ENCODE peak calls at places on chromosomes 4 and X, in seven cellular contexts. L, H, Q, P, E, J and X are unnamed samples.

GRCh38 chr4:128308986-128309385 is 21.4 kb upstream of the PGRMC2 start:
- DNase-seq in Q (no peak), H (no peak), L (no peak), E (no peak), P (no peak), J (peak; percentile 76), X (no peak)

GRCh38 chr4:169147217-169147616 is 123.5 kb downstream of the SH3RF1 start:
- DNase-seq in E (no peak), L (no peak), Q (no peak), J (no peak), H (no peak), P (no peak), X (no peak)

GRCh38 chr4:8315343-8316250 is 46.0 kb downstream of the HTRA3 start:
- DNase-seq in L (peak; percentile 64), Q (peak; percentile 59), E (no peak), P (no peak), H (peak; percentile 84), J (peak; percentile 87), X (no peak)

GRCh38 chrX:115936008-115936407 is 234.5 kb upstream of the AGTR2 start:
- DNase-seq in P (no peak), Q (no peak), J (no peak), L (no peak), H (no peak), E (no peak), X (no peak)

GRCh38 chr4:3451956-3452355 is 10.2 kb downstream of the HGFAC start:
- DNase-seq in J (no peak), L (no peak), H (no peak), Q (peak; percentile 36), E (no peak), P (no peak), X (no peak)

GRCh38 chr4:134201216-134202098 is at the start of gene PABPC4L:
- DNase-seq in H (peak; percentile 80), L (peak; percentile 19), J (peak; percentile 89), P (no peak), E (no peak), Q (peak; percentile 64), X (no peak)

GRCh38 chrX:74422029-74422352 is 698 bp downstream of the SLC16A2 start:
- DNase-seq in J (no peak), L (no peak), E (no peak), P (peak; percentile 4), H (no peak), Q (no peak), X (no peak)

GRCh38 chr4:78923459-78924312 is 15.6 kb downstream of the PAQR3 start:
- DNase-seq in Q (no peak), E (no peak), L (peak; percentile 4), J (no peak), P (peak; percentile 10), H (no peak), X (no peak)

GRCh38 chr4:55949480-55949802 is 696 bp downstream of the CEP135 start:
- DNase-seq in H (no peak), J (no peak), E (no peak), Q (peak; percentile 9), P (no peak), L (no peak), X (no peak)

GRCh38 chr4:76823516-76823915 is 74.4 kb downstream of the SOWAHB start:
- DNase-seq in H (no peak), Q (no peak), E (no peak), L (no peak), J (no peak), P (no peak), X (no peak)

GRCh38 chr4:79823148-79823763 is 249.8 kb downstream of the ANTXR2 start:
- DNase-seq in H (no peak), E (no peak), J (peak; percentile 5), Q (peak; percentile 31), P (no peak), L (no peak), X (no peak)

GRCh38 chr4:147739239-147739823 is 7.4 kb downstream of the ARHGAP10 start:
- DNase-seq in L (no peak), J (peak; percentile 57), P (no peak), Q (no peak), E (no peak), H (no peak), X (no peak)

GRCh38 chr4:111806331-111806730 is 338.9 kb upstream of the FAM241A start:
- DNase-seq in H (no peak), P (peak; percentile 8), E (no peak), L (peak; percentile 23), Q (no peak), J (no peak), X (peak; percentile 9)

GRCh38 chr4:16505726-16506125 is 279.5 kb upstream of the TAPT1 start:
- DNase-seq in P (peak; percentile 9), E (no peak), J (peak; percentile 57), Q (no peak), H (no peak), L (no peak), X (no peak)

GRCh38 chr4:8773124-8773931 is 98.3 kb downstream of the HMX1 start:
- DNase-seq in P (no peak), J (no peak), L (no peak), Q (no peak), E (no peak), H (peak; percentile 69), X (no peak)

GRCh38 chrX:107766470-107767140 is 9.0 kb downstream of the TSC22D3 start:
- DNase-seq in H (no peak), J (peak; percentile 80), Q (no peak), L (no peak), P (peak; percentile 53), E (no peak), X (no peak)

DNA sequence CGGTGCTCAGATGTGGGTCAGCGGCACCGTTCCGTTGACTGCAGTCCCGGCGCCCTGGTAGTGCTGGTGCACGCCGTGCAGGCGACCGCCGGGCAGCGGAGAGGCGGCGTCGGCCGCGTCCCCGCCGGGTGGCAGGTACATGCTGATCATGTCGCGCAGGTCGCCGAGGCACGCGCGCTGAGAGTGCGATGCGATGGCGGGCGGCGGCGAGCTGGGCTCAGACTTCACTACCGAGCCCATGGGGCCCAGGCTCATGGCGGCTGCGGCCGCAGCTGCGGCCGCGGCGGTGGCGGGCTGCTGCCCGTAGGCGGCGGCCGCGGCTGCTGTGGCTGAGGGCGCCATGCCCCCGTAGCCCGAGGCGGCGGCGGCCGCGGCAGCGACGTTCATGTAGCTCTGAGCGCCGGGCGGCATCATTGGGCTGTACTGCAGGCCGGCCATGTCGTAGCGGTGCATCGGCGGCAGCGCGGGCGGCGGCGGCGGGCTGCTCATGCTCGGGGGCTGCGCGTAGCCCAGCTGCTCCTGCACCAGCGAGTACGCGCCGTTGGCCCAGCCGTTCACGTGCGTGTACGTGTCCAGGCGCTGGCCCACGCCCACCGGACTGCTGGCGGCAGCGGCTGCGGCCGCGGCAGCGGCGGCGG is 1.0 kb downstream of the SOX3 start:
- DNase-seq in H (peak; percentile 65), L (no peak), Q (no peak), J (peak; percentile 18), E (no peak), P (no peak), X (no peak)
- TF ChIP-seq CTCF in H (no peak), L (no peak), Q (no peak), J (no peak), E (no peak), P (no peak), X (no peak)

DNA sequence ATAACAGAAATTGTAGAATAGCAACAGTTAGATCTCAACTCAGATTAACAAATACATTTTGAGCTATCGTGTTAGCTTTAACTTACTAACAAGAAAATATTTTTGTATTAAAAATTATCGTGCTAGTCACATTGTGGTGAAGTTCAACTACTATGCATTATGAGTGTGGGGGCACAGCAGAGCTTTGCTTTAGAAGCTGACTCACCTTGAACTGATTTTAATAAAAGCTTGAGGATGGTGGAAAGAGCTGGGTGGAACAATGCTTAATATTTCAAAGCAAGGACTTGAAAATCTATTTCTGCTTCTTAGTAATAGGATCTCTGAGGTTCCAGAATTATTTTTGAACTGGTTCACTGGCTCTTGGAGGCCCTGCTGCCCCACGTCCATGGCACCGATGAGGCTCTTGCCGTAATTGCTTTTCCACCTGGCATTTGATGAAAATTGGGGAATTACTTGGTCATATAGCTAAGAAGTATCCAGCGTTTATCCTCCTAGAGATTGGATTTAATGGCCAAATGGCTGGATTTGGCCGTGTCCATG is 66.8 kb upstream of the LIMCH1 start:
- DNase-seq in J (no peak), E (no peak), H (no peak), L (no peak), P (no peak), Q (no peak), X (no peak)
- H3K4me3 ChIP-seq in J (no peak overlapping the region), E (peak overlapping the region; percentile 29), H (no peak overlapping the region), L (no peak overlapping the region), P (no peak overlapping the region), Q (no peak overlapping the region), X (no peak overlapping the region)

DNA sequence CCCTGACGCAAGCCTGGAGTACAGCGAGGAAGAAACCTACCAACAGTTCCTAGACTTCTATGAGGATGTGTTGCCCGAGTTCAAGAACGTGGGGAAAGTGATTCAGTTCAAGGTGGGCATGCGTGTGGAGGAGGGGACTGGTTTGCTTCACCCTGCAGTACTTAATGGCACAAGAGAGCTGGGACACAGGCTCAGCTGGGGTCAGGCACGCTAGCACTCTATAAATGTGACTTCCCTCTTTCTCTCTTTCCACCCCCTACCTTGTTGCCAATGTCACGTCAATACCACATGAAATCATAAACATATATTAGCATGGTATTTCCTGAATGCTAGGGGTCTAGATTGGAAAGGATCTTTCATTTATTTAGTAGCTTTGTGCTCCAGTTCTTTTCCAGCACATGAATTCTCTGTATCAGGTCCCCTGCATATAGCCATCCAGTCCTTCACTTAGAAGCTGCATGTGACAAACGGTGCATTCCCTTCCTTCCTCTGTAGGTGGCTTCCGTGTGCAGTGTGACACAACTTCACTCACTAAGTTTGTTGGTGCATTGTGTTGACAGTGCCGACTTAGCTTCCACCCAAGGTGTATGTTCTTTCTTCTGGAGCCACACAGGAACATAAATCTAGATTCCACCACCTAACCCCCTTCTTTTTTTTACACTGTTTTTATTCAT is 25.6 kb downstream of the ZRSR2 start:
- DNase-seq in H (no peak), Q (no peak), P (peak; percentile 72), E (no peak), J (peak; percentile 28), L (peak; percentile 44), X (peak; percentile 56)
- TF ChIP-seq CTCF in H (no peak), Q (peak; percentile 44), P (peak; percentile 52), E (no peak), J (peak; percentile 32), L (no peak), X (peak; percentile 47)

GRCh38 chr4:42678512-42678911 is 21.6 kb upstream of the ATP8A1 start:
- DNase-seq in J (no peak), L (no peak), E (no peak), H (no peak), Q (no peak), P (no peak), X (no peak)
- H3K4me3 ChIP-seq in J (no peak overlapping the region), L (no peak overlapping the region), E (no peak overlapping the region), H (no peak overlapping the region), Q (no peak overlapping the region), P (no peak overlapping the region), X (no peak overlapping the region)

GRCh38 chrX:53249387-53250042 is 24.5 kb upstream of the KDM5C start:
- DNase-seq in E (no peak), H (no peak), Q (no peak), P (no peak), L (no peak), J (peak; percentile 12), X (no peak)
- TF ChIP-seq CTCF in E (no peak), H (no peak), Q (no peak), P (no peak), L (peak; percentile 37), J (no peak), X (no peak)